ENCODE peak calls at places on chromosomes 16 and 17, in ten cellular contexts. I is activated CD8-positive, alpha-beta memory T cell treated with anti-CD3 and anti-CD28 coated beads, Interleukin-2, amount 10 ng/mL, durations not matched to agents 7 days and 5 days; F is activated CD8-positive, alpha-beta T cell treated with anti-CD3 and anti-CD28 coated beads for 36 hours; Y is foreskin keratinocyte; J is Right ventricle myocardium superior; Q is left cardiac atrium; P is activated T-cell treated with anti-CD3 and anti-CD28 coated beads, Interleukin-2, amount 50 U/mL, for 4 hours; W is T-cell; N is IMR-90; M is T-helper 17 cell. B is an unnamed sample.
A peak's percentile ranks its signal among the peaks of the same experiment; 100 is the strongest.

GRCh38 chr17:30920683-30921543 is 832 bp upstream of the ADAP2 start:
- ATAC-seq in I (no peak), F (no peak), Y (peak; percentile 23), J (no peak), Q (no peak), P (no peak), W (no peak), N (no peak), M (no peak), B (no peak)

GRCh38 chr16:11240636-11241473 is 15.1 kb downstream of the SOCS1 start:
- ATAC-seq in I (peak; percentile 60), F (peak; percentile 28), Y (no peak), J (peak; percentile 97), Q (peak; percentile 91), P (no peak), W (peak; percentile 34), N (no peak), M (no peak), B (no peak)

GRCh38 chr16:15055141-15056053 is 477 bp downstream of the NTAN1 start:
- ATAC-seq in I (peak; percentile 78), F (peak; percentile 69), Y (peak; percentile 36), J (peak; percentile 31), Q (peak; percentile 40), P (peak; percentile 79), W (peak; percentile 81), N (peak; percentile 62), M (peak; percentile 69), B (peak; percentile 62)

GRCh38 chr17:43134774-43135453 is 9.8 kb upstream of the BRCA1 start:
- ATAC-seq in I (no peak), F (no peak), Y (no peak), J (no peak), Q (no peak), P (no peak), W (no peak), N (no peak), M (no peak), B (no peak)

GRCh38 chr16:13557476-13557875 is 362.5 kb upstream of the ERCC4 start:
- ATAC-seq in I (no peak), F (no peak), Y (no peak), J (no peak), Q (no peak), P (no peak), W (no peak), N (no peak), M (no peak), B (no peak)

GRCh38 chr16:4315185-4316102 is at the start of gene GLIS2:
- ATAC-seq in I (peak; percentile 28), F (peak; percentile 37), Y (peak; percentile 20), J (peak; percentile 81), Q (peak; percentile 76), P (peak; percentile 37), W (peak; percentile 39), N (peak; percentile 82), M (peak; percentile 23), B (peak; percentile 88)

GRCh38 chr17:35596072-35596471 is 8.9 kb downstream of the AP2B1 start:
- ATAC-seq in I (no peak), F (no peak), Y (no peak), J (peak; percentile 53), Q (no peak), P (no peak), W (no peak), N (no peak), M (no peak), B (no peak)

GRCh38 chr16:28981517-28981916 is 3.3 kb upstream of the LAT start:
- ATAC-seq in I (no peak), F (no peak), Y (no peak), J (no peak), Q (no peak), P (no peak), W (no peak), N (no peak), M (no peak), B (no peak)

GRCh38 chr17:56521439-56522141 is 71.9 kb upstream of the NOG start:
- ATAC-seq in I (no peak), F (no peak), Y (no peak), J (no peak), Q (no peak), P (no peak), W (no peak), N (no peak), M (no peak), B (no peak)

GRCh38 chr16:81823111-81823510 is 44.0 kb downstream of the PLCG2 start:
- ATAC-seq in I (peak; percentile 82), F (peak; percentile 69), Y (no peak), J (peak; percentile 48), Q (no peak), P (no peak), W (no peak), N (no peak), M (peak; percentile 63), B (no peak)

GRCh38 chr16:58548378-58548777 is 33.1 kb downstream of the SETD6 start:
- ATAC-seq in I (no peak), F (no peak), Y (no peak), J (peak; percentile 65), Q (peak; percentile 41), P (no peak), W (no peak), N (no peak), M (no peak), B (no peak)

B was measured in gastroesophageal sphincter.